ENCODE peak calls at places on chromosome 2, in seven cellular contexts. Z is naive B cell, E is iPS DF 19.7, D is GM04504, I is GOT3, C is hypothalamus, F is LoVo. T is an unnamed sample.

GRCh38 chr2:25257032-25257455 is 84.7 kb downstream of the DNMT3A start:
- DNase-seq in Z (no peak), E (no peak), D (peak), I (no peak), C (no peak), F (no peak), T (no peak)

GRCh38 chr2:206260427-206261012 is 13.9 kb upstream of the ZDBF2 start:
- DNase-seq in Z (peak), E (no peak), D (peak), I (no peak), C (no peak), F (peak), T (peak)

GRCh38 chr2:191968151-191968550 is 121.3 kb upstream of the CAVIN2 start:
- DNase-seq in Z (no peak), E (no peak), D (no peak), I (no peak), C (no peak), F (no peak), T (no peak)

GRCh38 chr2:77443076-77443475 is 79.1 kb downstream of the LRRTM4 start:
- DNase-seq in Z (no peak), E (no peak), D (no peak), I (no peak), C (no peak), F (no peak), T (no peak)

GRCh38 chr2:103353754-103354153 is 591.9 kb downstream of the TMEM182 start:
- DNase-seq in Z (no peak), E (no peak), D (no peak), I (no peak), C (no peak), F (no peak), T (no peak)

GRCh38 chr2:27212626-27213471 is 781 bp upstream of the SLC5A6 start:
- DNase-seq in Z (peak), E (no peak), D (peak), I (no peak), C (no peak), F (peak), T (peak)

GRCh38 chr2:192876698-192877097 is 682.0 kb upstream of the TMEFF2 start:
- DNase-seq in Z (no peak), E (no peak), D (no peak), I (no peak), C (no peak), F (no peak), T (no peak)

GRCh38 chr2:197174539-197175094 is 136.0 kb downstream of the ANKRD44 start:
- DNase-seq in Z (no peak), E (no peak), D (no peak), I (no peak), C (no peak), F (no peak), T (peak)

GRCh38 chr2:109218087-109218791 is 89.2 kb downstream of the SH3RF3 start:
- DNase-seq in Z (peak), E (no peak), D (no peak), I (no peak), C (no peak), F (peak), T (no peak)

GRCh38 chr2:88657131-88657530 is 29.9 kb upstream of the EIF2AK3 start:
- DNase-seq in Z (no peak), E (no peak), D (no peak), I (no peak), C (no peak), F (no peak), T (no peak)

GRCh38 chr2:46269545-46270273 is 27.5 kb upstream of the EPAS1 start:
- DNase-seq in Z (no peak), E (no peak), D (no peak), I (no peak), C (no peak), F (no peak), T (no peak)

GRCh38 chr2:238945433-238946150 is 97.7 kb downstream of the TWIST2 start:
- DNase-seq in Z (no peak), E (peak), D (peak), I (no peak), C (no peak), F (no peak), T (peak)

GRCh38 chr2:84631047-84631446 is 114.7 kb downstream of the DNAH6 start:
- DNase-seq in Z (peak), E (no peak), D (peak), I (no peak), C (no peak), F (peak), T (peak)

GRCh38 chr2:110714824-110715223 is 17.5 kb upstream of the ACOXL start:
- DNase-seq in Z (no peak), E (no peak), D (no peak), I (no peak), C (no peak), F (no peak), T (no peak)

GRCh38 chr2:63054812-63055509 is 4.3 kb downstream of the OTX1 start:
- DNase-seq in Z (no peak), E (no peak), D (no peak), I (no peak), C (no peak), F (no peak), T (no peak)

GRCh38 chr2:240722796-240723735 is 31.4 kb downstream of the AQP12A start:
- DNase-seq in Z (no peak), E (no peak), D (no peak), I (no peak), C (no peak), F (no peak), T (no peak)

GRCh38 chr2:239139566-239139965 is 261.3 kb downstream of the HDAC4 start:
- DNase-seq in Z (no peak), E (no peak), D (no peak), I (no peak), C (no peak), F (no peak), T (no peak)

T was measured in epithelial cell of esophagus.